ENCODE peak calls at places on chromosomes 2 and 18, in four cellular contexts. R, F, A and L are unnamed samples.
A peak's percentile ranks its signal among the peaks of the same experiment; 100 is the strongest.

GRCh38 chr2:11998218-11998617 is 251.8 kb downstream of the LPIN1 start:
- DNase-seq in R (no peak), F (no peak), A (no peak), L (no peak)

GRCh38 chr2:153870308-153870707 is 1.4 kb upstream of the GALNT13 start:
- DNase-seq in R (no peak), F (no peak), A (peak; percentile 14), L (no peak)

GRCh38 chr18:46502444-46502843 is 154.6 kb downstream of the LOXHD1 start:
- DNase-seq in R (no peak), F (peak; percentile 31), A (no peak), L (no peak)

GRCh38 chr2:117794668-117795067 is 19.8 kb upstream of the DDX18 start:
- DNase-seq in R (no peak), F (no peak), A (no peak), L (no peak)

GRCh38 chr2:227191367-227191766 is 26.9 kb downstream of the COL4A3 start:
- DNase-seq in R (no peak), F (no peak), A (no peak), L (no peak)

GRCh38 chr2:126784636-126785035 is 114.1 kb upstream of the TEX51 start:
- DNase-seq in R (no peak), F (no peak), A (no peak), L (no peak)

GRCh38 chr2:108324531-108325256 is 36.0 kb downstream of the SULT1C2 start:
- DNase-seq in R (no peak), F (no peak), A (no peak), L (no peak)

GRCh38 chr2:10331033-10331701 is 28.5 kb downstream of the HPCAL1 start:
- DNase-seq in R (peak; percentile 74), F (no peak), A (peak; percentile 50), L (peak; percentile 37)

GRCh38 chr2:151649966-151650365 is 84.3 kb downstream of the NEB start:
- DNase-seq in R (no peak), F (no peak), A (no peak), L (no peak)

GRCh38 chr2:205386109-205386508 is 296.2 kb upstream of the NRP2 start:
- DNase-seq in R (no peak), F (no peak), A (no peak), L (no peak)

GRCh38 chr2:1873343-1873742 is 129.0 kb upstream of the PXDN start:
- DNase-seq in R (no peak), F (no peak), A (no peak), L (no peak)

GRCh38 chr2:10159486-10160160 is 37.1 kb downstream of the RRM2 start:
- DNase-seq in R (no peak), F (no peak), A (no peak), L (no peak)

GRCh38 chr2:43832457-43832856 is 6.2 kb downstream of the ABCG5 start:
- DNase-seq in R (no peak), F (no peak), A (no peak), L (no peak)

GRCh38 chr2:226760412-226761194 is 39.0 kb downstream of the IRS1 start:
- DNase-seq in R (no peak), F (no peak), A (no peak), L (no peak)

GRCh38 chr18:34595673-34596072 is 114.4 kb upstream of the DTNA start:
- DNase-seq in R (no peak), F (no peak), A (no peak), L (no peak)

GRCh38 chr2:197675246-197675645 is at the start of gene RFTN2:
- DNase-seq in R (no peak), F (no peak), A (no peak), L (no peak)

GRCh38 chr18:10689231-10689953 is 163.6 kb downstream of the NAPG start:
- DNase-seq in R (no peak), F (no peak), A (no peak), L (no peak)